ENCODE peak calls at places on chromosomes 12 and 14, in ten cellular contexts. U, B, V, Z, I, J, P, X, L and Y are unnamed samples.

GRCh38 chr12:132015686-132016430 is 66.1 kb downstream of the EP400 start:
- DNase-seq in P (no peak), X (no peak), I (no peak), J (no peak), L (no peak), V (no peak), U (no peak), Z (no peak), B (no peak), Y (no peak)

GRCh38 chr12:28159688-28160087 is 30.6 kb upstream of the CCDC91 start:
- DNase-seq in L (no peak), U (no peak), J (no peak), V (no peak), X (no peak), I (no peak), Z (no peak), B (no peak), P (no peak), Y (no peak)

GRCh38 chr12:71799105-71799504 is 40.5 kb upstream of the TBC1D15 start:
- DNase-seq in X (no peak), U (peak), P (no peak), I (no peak), L (peak), J (no peak), B (peak), Z (no peak), V (peak), Y (peak)

GRCh38 chr14:73180385-73180805 is 44.1 kb downstream of the PSEN1 start:
- DNase-seq in U (peak), I (no peak), L (peak), X (no peak), J (no peak), B (peak), P (no peak), V (peak), Z (peak), Y (peak)

GRCh38 chr12:123713398-123714301 is 1.5 kb downstream of the ATP6V0A2 start:
- DNase-seq in X (no peak), P (no peak), U (peak), B (no peak), I (no peak), L (no peak), Z (peak), V (peak), J (no peak), Y (peak)

GRCh38 chr12:67299936-67300335 is 30.8 kb downstream of the CAND1 start:
- DNase-seq in L (no peak), I (no peak), V (no peak), U (no peak), Z (no peak), P (no peak), B (no peak), J (no peak), X (no peak), Y (no peak)

GRCh38 chr14:101020971-101021370 is 117.4 kb upstream of the RTL1 start:
- DNase-seq in Z (no peak), B (no peak), L (no peak), P (no peak), X (no peak), U (no peak), J (no peak), I (no peak), V (no peak), Y (no peak)

GRCh38 chr12:55629058-55629841 is 7.4 kb upstream of the OR10P1 start:
- DNase-seq in B (peak), U (no peak), X (no peak), I (no peak), P (no peak), L (no peak), Z (no peak), V (no peak), J (no peak), Y (no peak)

GRCh38 chr14:31024577-31025334 is 693 bp upstream of the AP4S1 start:
- DNase-seq in U (no peak), X (no peak), I (no peak), P (no peak), V (no peak), J (no peak), B (no peak), L (peak), Z (no peak), Y (no peak)

GRCh38 chr14:103313704-103314103 is 20.3 kb upstream of the EIF5 start:
- DNase-seq in V (no peak), X (no peak), B (no peak), U (peak), P (no peak), I (no peak), Z (peak), J (no peak), L (no peak), Y (no peak)

GRCh38 chr12:104387190-104387589 is 69.6 kb upstream of the CHST11 start:
- DNase-seq in P (peak), L (peak), Z (peak), I (no peak), X (no peak), U (peak), V (no peak), B (peak), J (no peak), Y (no peak)

GRCh38 chr12:15633201-15633600 is 156.0 kb downstream of the EPS8 start:
- DNase-seq in I (no peak), V (peak), Z (no peak), U (peak), B (no peak), L (no peak), P (no peak), J (no peak), X (no peak), Y (no peak)

GRCh38 chr12:3594966-3595365 is 104.0 kb downstream of the PRMT8 start:
- DNase-seq in J (no peak), I (no peak), Z (no peak), X (no peak), V (no peak), P (no peak), B (no peak), L (no peak), U (no peak), Y (no peak)

GRCh38 chr14:67999290-67999689 is 179.7 kb downstream of the RAD51B start:
- DNase-seq in I (no peak), X (no peak), V (peak), Z (peak), J (no peak), L (peak), P (no peak), U (peak), B (no peak), Y (peak)

GRCh38 chr12:120103371-120103770 is 13.2 kb downstream of the RAB35 start:
- DNase-seq in Z (no peak), I (no peak), P (no peak), L (no peak), J (no peak), U (no peak), V (no peak), B (no peak), X (no peak), Y (no peak)

GRCh38 chr12:63967781-63968180 is 123.3 kb downstream of the SRGAP1 start:
- DNase-seq in L (no peak), B (no peak), U (no peak), V (peak), Z (no peak), P (no peak), J (no peak), I (no peak), X (no peak), Y (no peak)

GRCh38 chr14:94568186-94568585 is 6.9 kb downstream of the SERPINA4 start:
- DNase-seq in V (no peak), B (no peak), X (no peak), U (no peak), I (no peak), Z (no peak), L (no peak), J (no peak), P (no peak), Y (no peak)

GRCh38 chr14:93114713-93115068 is 1.0 kb downstream of the ITPK1 start:
- DNase-seq in X (no peak), I (no peak), L (no peak), P (no peak), Z (no peak), B (no peak), V (no peak), J (no peak), U (no peak), Y (no peak)

GRCh38 chr12:132069336-132069985 is 74.7 kb downstream of the DDX51 start:
- DNase-seq in Z (no peak), B (no peak), L (no peak), X (no peak), V (no peak), U (no peak), J (no peak), P (no peak), I (no peak), Y (no peak)

GRCh38 chr12:47987411-47988072 is 16.7 kb downstream of the COL2A1 start:
- DNase-seq in P (no peak), I (no peak), V (peak), L (no peak), Z (peak), U (no peak), B (no peak), J (no peak), X (no peak), Y (no peak)

GRCh38 chr12:47988073-47989022 is 15.9 kb downstream of the COL2A1 start:
- DNase-seq in I (no peak), P (no peak), J (no peak), L (peak), U (no peak), Z (no peak), X (no peak), B (no peak), V (peak), Y (peak)

GRCh38 chr12:47990351-47991105 is 13.7 kb downstream of the COL2A1 start:
- DNase-seq in V (no peak), B (no peak), P (no peak), L (no peak), X (peak), U (no peak), I (no peak), Z (peak), J (no peak), Y (no peak)

GRCh38 chr12:47989666-47990065 is 14.6 kb downstream of the COL2A1 start:
- DNase-seq in P (no peak), Z (no peak), J (no peak), I (no peak), B (no peak), U (no peak), L (no peak), X (no peak), V (no peak), Y (no peak)

DNA sequence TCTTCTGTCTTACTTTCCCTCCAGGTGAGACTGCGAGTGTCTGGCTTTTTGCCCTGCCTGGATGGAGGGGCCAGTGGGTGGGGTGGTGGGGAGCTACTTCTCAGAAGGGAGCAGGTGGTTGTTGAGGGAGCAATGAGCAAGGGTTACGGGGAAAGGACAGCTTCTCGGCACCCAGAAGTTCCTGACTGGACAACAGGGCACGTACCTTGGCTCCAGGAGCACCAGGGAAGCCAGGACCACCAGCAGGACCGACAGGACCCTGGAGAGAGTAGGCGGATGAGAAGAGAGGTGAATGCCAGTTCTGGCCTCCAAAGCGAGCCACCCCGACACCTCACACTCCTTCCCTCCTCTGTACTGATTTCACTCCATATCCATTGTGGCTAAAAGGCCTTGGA is 15.3 kb downstream of the COL2A1 start:
- DNase-seq in P (no peak), U (no peak), J (no peak), B (no peak), Z (no peak), I (no peak), L (no peak), V (no peak), X (no peak), Y (no peak)
- H3K4me3 ChIP-seq in P (no peak), U (no peak), J (no peak), B (no peak), Z (no peak), I (no peak), L (no peak), V (no peak), X (no peak), Y (no peak)

GRCh38 chr14:106826833-106827369 is 1300.5 kb downstream of the TMEM121 start:
- DNase-seq in V (no peak), U (no peak), J (no peak), Z (no peak), L (no peak), I (no peak), X (no peak), P (no peak), B (no peak), Y (no peak)

GRCh38 chr14:106831322-106831720 is 1304.9 kb downstream of the TMEM121 start:
- DNase-seq in I (no peak), Z (no peak), B (no peak), P (no peak), L (no peak), U (no peak), V (no peak), J (no peak), X (peak), Y (no peak)
- TF ChIP-seq CTCF in I (peak), Z (peak), B (peak), P (peak), L (peak), U (no peak), V (no peak), J (peak), X (peak), Y (peak)

GRCh38 chr12:70317781-70318180 is 48.3 kb upstream of the KCNMB4 start:
- DNase-seq in U (no peak), V (no peak), L (peak), X (no peak), Z (no peak), I (no peak), J (no peak), B (no peak), P (no peak), Y (no peak)

GRCh38 chr12:70319632-70320031 is 46.5 kb upstream of the KCNMB4 start:
- DNase-seq in P (no peak), X (no peak), U (no peak), J (no peak), B (no peak), Z (no peak), I (no peak), V (no peak), L (no peak), Y (no peak)

GRCh38 chr12:70321182-70321581 is 44.9 kb upstream of the KCNMB4 start:
- DNase-seq in X (no peak), I (no peak), Z (no peak), L (no peak), P (no peak), B (no peak), J (no peak), U (no peak), V (no peak), Y (no peak)
- H3K4me3 ChIP-seq in X (no peak), I (no peak), Z (no peak), L (no peak), P (no peak), B (no peak), J (no peak), U (no peak), V (no peak), Y (no peak)

GRCh38 chr14:23380197-23381016 is 3.6 kb downstream of the CMTM5 start:
- DNase-seq in J (peak), X (no peak), U (no peak), I (no peak), L (no peak), P (no peak), V (no peak), Z (no peak), B (no peak), Y (no peak)
- TF ChIP-seq CTCF in J (no peak), X (no peak), U (no peak), I (no peak), L (no peak), P (no peak), V (no peak), Z (no peak), B (no peak), Y (no peak)